ENCODE peak calls at places on chromosome 9, in ten cellular contexts. One of them, this sample, is unnamed.

GRCh38 chr9:93950619-93951601 is 4.2 kb downstream of the BARX1 start:
- DNase-seq in fibroblast of lung: peak
- DNase-seq in heart right ventricle: no peak
- DNase-seq in dorsolateral prefrontal cortex: no peak
- DNase-seq in foreskin fibroblast: peak
- DNase-seq in bronchial epithelial cell: no peak
- DNase-seq in heart left ventricle: no peak
- DNase-seq in nephron progenitor cell: peak
- DNase-seq in left lung: no peak
- DNase-seq in sigmoid colon: no peak
- DNase-seq in this sample: peak

GRCh38 chr9:105157178-105157583 is 87.3 kb upstream of the SLC44A1 start:
- DNase-seq in dorsolateral prefrontal cortex: peak
- DNase-seq in left lung: peak
- DNase-seq in heart left ventricle: peak
- DNase-seq in bronchial epithelial cell: peak
- DNase-seq in nephron progenitor cell: peak
- DNase-seq in foreskin fibroblast: peak
- DNase-seq in heart right ventricle: peak
- DNase-seq in fibroblast of lung: peak
- DNase-seq in sigmoid colon: peak
- DNase-seq in this sample: peak

GRCh38 chr9:12722131-12722530 is 28.9 kb downstream of the TYRP1 start:
- DNase-seq in heart left ventricle: no peak
- DNase-seq in nephron progenitor cell: no peak
- DNase-seq in bronchial epithelial cell: peak
- DNase-seq in fibroblast of lung: no peak
- DNase-seq in heart right ventricle: no peak
- DNase-seq in dorsolateral prefrontal cortex: no peak
- DNase-seq in sigmoid colon: no peak
- DNase-seq in foreskin fibroblast: peak
- DNase-seq in left lung: no peak
- DNase-seq in this sample: no peak

GRCh38 chr9:101524371-101524770 is 9.3 kb upstream of the RNF20 start:
- DNase-seq in dorsolateral prefrontal cortex: no peak
- DNase-seq in heart left ventricle: no peak
- DNase-seq in foreskin fibroblast: no peak
- DNase-seq in sigmoid colon: no peak
- DNase-seq in nephron progenitor cell: no peak
- DNase-seq in heart right ventricle: no peak
- DNase-seq in fibroblast of lung: no peak
- DNase-seq in bronchial epithelial cell: no peak
- DNase-seq in left lung: no peak
- DNase-seq in this sample: no peak

GRCh38 chr9:136157477-136158265 is 39.0 kb upstream of the TMEM250 start:
- DNase-seq in fibroblast of lung: no peak
- DNase-seq in left lung: no peak
- DNase-seq in nephron progenitor cell: peak
- DNase-seq in bronchial epithelial cell: no peak
- DNase-seq in foreskin fibroblast: no peak
- DNase-seq in sigmoid colon: no peak
- DNase-seq in heart right ventricle: no peak
- DNase-seq in heart left ventricle: no peak
- DNase-seq in dorsolateral prefrontal cortex: no peak
- DNase-seq in this sample: no peak

GRCh38 chr9:34993502-34994428 is 4.2 kb downstream of the DNAJB5 start:
- DNase-seq in bronchial epithelial cell: peak
- DNase-seq in foreskin fibroblast: peak
- DNase-seq in heart left ventricle: peak
- DNase-seq in left lung: peak
- DNase-seq in heart right ventricle: peak
- DNase-seq in fibroblast of lung: peak
- DNase-seq in nephron progenitor cell: no peak
- DNase-seq in sigmoid colon: peak
- DNase-seq in dorsolateral prefrontal cortex: peak
- DNase-seq in this sample: peak

GRCh38 chr9:38068616-38068865 is 486 bp downstream of the SHB start:
- DNase-seq in fibroblast of lung: peak
- DNase-seq in left lung: peak
- DNase-seq in sigmoid colon: peak
- DNase-seq in heart right ventricle: no peak
- DNase-seq in foreskin fibroblast: peak
- DNase-seq in dorsolateral prefrontal cortex: no peak
- DNase-seq in nephron progenitor cell: peak
- DNase-seq in bronchial epithelial cell: no peak
- DNase-seq in heart left ventricle: peak
- DNase-seq in this sample: peak

GRCh38 chr9:14466828-14467227 is 152.9 kb upstream of the NFIB start:
- DNase-seq in heart right ventricle: no peak
- DNase-seq in sigmoid colon: no peak
- DNase-seq in left lung: no peak
- DNase-seq in fibroblast of lung: no peak
- DNase-seq in bronchial epithelial cell: no peak
- DNase-seq in nephron progenitor cell: no peak
- DNase-seq in foreskin fibroblast: no peak
- DNase-seq in heart left ventricle: no peak
- DNase-seq in dorsolateral prefrontal cortex: no peak
- DNase-seq in this sample: no peak

GRCh38 chr9:38137342-38137741 is 68.3 kb upstream of the SHB start:
- DNase-seq in bronchial epithelial cell: no peak
- DNase-seq in left lung: no peak
- DNase-seq in heart left ventricle: no peak
- DNase-seq in foreskin fibroblast: no peak
- DNase-seq in dorsolateral prefrontal cortex: no peak
- DNase-seq in sigmoid colon: no peak
- DNase-seq in nephron progenitor cell: no peak
- DNase-seq in fibroblast of lung: no peak
- DNase-seq in heart right ventricle: no peak
- DNase-seq in this sample: no peak

GRCh38 chr9:71747572-71747971 is 20.7 kb downstream of the CEMIP2 start:
- DNase-seq in sigmoid colon: no peak
- DNase-seq in fibroblast of lung: no peak
- DNase-seq in bronchial epithelial cell: no peak
- DNase-seq in foreskin fibroblast: no peak
- DNase-seq in heart right ventricle: no peak
- DNase-seq in dorsolateral prefrontal cortex: no peak
- DNase-seq in heart left ventricle: no peak
- DNase-seq in left lung: no peak
- DNase-seq in nephron progenitor cell: no peak
- DNase-seq in this sample: no peak

GRCh38 chr9:14296462-14296861 is 17.5 kb downstream of the NFIB start:
- DNase-seq in left lung: no peak
- DNase-seq in heart left ventricle: peak
- DNase-seq in foreskin fibroblast: no peak
- DNase-seq in nephron progenitor cell: no peak
- DNase-seq in sigmoid colon: no peak
- DNase-seq in bronchial epithelial cell: no peak
- DNase-seq in dorsolateral prefrontal cortex: no peak
- DNase-seq in heart right ventricle: peak
- DNase-seq in fibroblast of lung: no peak
- DNase-seq in this sample: no peak

GRCh38 chr9:81772144-81772543 is 82.8 kb upstream of the TLE1 start:
- DNase-seq in foreskin fibroblast: no peak
- DNase-seq in dorsolateral prefrontal cortex: no peak
- DNase-seq in heart left ventricle: no peak
- DNase-seq in nephron progenitor cell: no peak
- DNase-seq in left lung: no peak
- DNase-seq in heart right ventricle: no peak
- DNase-seq in bronchial epithelial cell: no peak
- DNase-seq in fibroblast of lung: no peak
- DNase-seq in sigmoid colon: no peak
- DNase-seq in this sample: no peak

GRCh38 chr9:76302947-76303550 is 91.2 kb downstream of the RFK start:
- DNase-seq in left lung: no peak
- DNase-seq in heart left ventricle: no peak
- DNase-seq in dorsolateral prefrontal cortex: peak
- DNase-seq in foreskin fibroblast: peak
- DNase-seq in nephron progenitor cell: no peak
- DNase-seq in sigmoid colon: no peak
- DNase-seq in fibroblast of lung: peak
- DNase-seq in bronchial epithelial cell: peak
- DNase-seq in heart right ventricle: no peak
- DNase-seq in this sample: no peak

GRCh38 chr9:107833295-107833694 is 343.7 kb upstream of the KLF4 start:
- DNase-seq in heart left ventricle: no peak
- DNase-seq in dorsolateral prefrontal cortex: no peak
- DNase-seq in heart right ventricle: no peak
- DNase-seq in fibroblast of lung: peak
- DNase-seq in sigmoid colon: no peak
- DNase-seq in nephron progenitor cell: no peak
- DNase-seq in foreskin fibroblast: peak
- DNase-seq in left lung: no peak
- DNase-seq in bronchial epithelial cell: no peak
- DNase-seq in this sample: no peak

GRCh38 chr9:7342721-7343120 is 456.9 kb downstream of the DMAC1 start:
- DNase-seq in nephron progenitor cell: no peak
- DNase-seq in heart right ventricle: no peak
- DNase-seq in bronchial epithelial cell: no peak
- DNase-seq in dorsolateral prefrontal cortex: no peak
- DNase-seq in sigmoid colon: no peak
- DNase-seq in heart left ventricle: no peak
- DNase-seq in foreskin fibroblast: no peak
- DNase-seq in left lung: no peak
- DNase-seq in fibroblast of lung: no peak
- DNase-seq in this sample: no peak

GRCh38 chr9:31140316-31140715 is 1244.1 kb upstream of the ACO1 start:
- DNase-seq in foreskin fibroblast: no peak
- DNase-seq in nephron progenitor cell: no peak
- DNase-seq in left lung: no peak
- DNase-seq in sigmoid colon: no peak
- DNase-seq in dorsolateral prefrontal cortex: no peak
- DNase-seq in bronchial epithelial cell: peak
- DNase-seq in heart left ventricle: no peak
- DNase-seq in fibroblast of lung: peak
- DNase-seq in heart right ventricle: no peak
- DNase-seq in this sample: no peak

GRCh38 chr9:130471411-130472183 is 26.8 kb downstream of the ASS1 start:
- DNase-seq in fibroblast of lung: no peak
- DNase-seq in dorsolateral prefrontal cortex: no peak
- DNase-seq in sigmoid colon: no peak
- DNase-seq in left lung: no peak
- DNase-seq in foreskin fibroblast: no peak
- DNase-seq in heart left ventricle: no peak
- DNase-seq in bronchial epithelial cell: no peak
- DNase-seq in heart right ventricle: no peak
- DNase-seq in nephron progenitor cell: no peak
- DNase-seq in this sample: no peak

GRCh38 chr9:86424246-86424891 is 70.2 kb upstream of the TUT7 start:
- DNase-seq in bronchial epithelial cell: no peak
- DNase-seq in sigmoid colon: no peak
- DNase-seq in left lung: peak
- DNase-seq in fibroblast of lung: no peak
- DNase-seq in nephron progenitor cell: no peak
- DNase-seq in foreskin fibroblast: peak
- DNase-seq in dorsolateral prefrontal cortex: no peak
- DNase-seq in heart right ventricle: no peak
- DNase-seq in heart left ventricle: peak
- DNase-seq in this sample: no peak

GRCh38 chr9:14103115-14103514 is 210.8 kb downstream of the NFIB start:
- DNase-seq in dorsolateral prefrontal cortex: no peak
- DNase-seq in bronchial epithelial cell: no peak
- DNase-seq in left lung: no peak
- DNase-seq in heart right ventricle: no peak
- DNase-seq in heart left ventricle: no peak
- DNase-seq in nephron progenitor cell: no peak
- DNase-seq in foreskin fibroblast: peak
- DNase-seq in fibroblast of lung: peak
- DNase-seq in sigmoid colon: no peak
- DNase-seq in this sample: no peak

GRCh38 chr9:116152390-116152789 is 1.2 kb upstream of the PAPPA start:
- DNase-seq in nephron progenitor cell: no peak
- DNase-seq in dorsolateral prefrontal cortex: no peak
- DNase-seq in left lung: no peak
- DNase-seq in fibroblast of lung: peak
- DNase-seq in heart left ventricle: no peak
- DNase-seq in sigmoid colon: no peak
- DNase-seq in heart right ventricle: no peak
- DNase-seq in foreskin fibroblast: peak
- DNase-seq in bronchial epithelial cell: peak
- DNase-seq in this sample: no peak
- TF ChIP-seq CTCF in nephron progenitor cell: peak
- TF ChIP-seq CTCF in dorsolateral prefrontal cortex: peak
- TF ChIP-seq CTCF in left lung: peak
- TF ChIP-seq CTCF in fibroblast of lung: peak
- TF ChIP-seq CTCF in heart left ventricle: peak
- TF ChIP-seq CTCF in sigmoid colon: peak
- TF ChIP-seq CTCF in heart right ventricle: peak
- TF ChIP-seq CTCF in foreskin fibroblast: peak
- TF ChIP-seq CTCF in bronchial epithelial cell: peak
- TF ChIP-seq CTCF in this sample: no peak

GRCh38 chr9:18477719-18478118 is 3.8 kb downstream of the ADAMTSL1 start:
- DNase-seq in nephron progenitor cell: no peak
- DNase-seq in dorsolateral prefrontal cortex: no peak
- DNase-seq in heart left ventricle: no peak
- DNase-seq in heart right ventricle: no peak
- DNase-seq in fibroblast of lung: peak
- DNase-seq in left lung: no peak
- DNase-seq in bronchial epithelial cell: no peak
- DNase-seq in sigmoid colon: no peak
- DNase-seq in foreskin fibroblast: no peak
- DNase-seq in this sample: no peak
- TF ChIP-seq CTCF in nephron progenitor cell: no peak
- TF ChIP-seq CTCF in dorsolateral prefrontal cortex: no peak
- TF ChIP-seq CTCF in heart left ventricle: no peak
- TF ChIP-seq CTCF in heart right ventricle: no peak
- TF ChIP-seq CTCF in fibroblast of lung: peak
- TF ChIP-seq CTCF in left lung: no peak
- TF ChIP-seq CTCF in bronchial epithelial cell: no peak
- TF ChIP-seq CTCF in sigmoid colon: no peak
- TF ChIP-seq CTCF in foreskin fibroblast: no peak
- TF ChIP-seq CTCF in this sample: no peak

GRCh38 chr9:95155211-95155610 is 162.3 kb downstream of the FANCC start:
- DNase-seq in foreskin fibroblast: no peak
- DNase-seq in sigmoid colon: no peak
- DNase-seq in left lung: no peak
- DNase-seq in dorsolateral prefrontal cortex: no peak
- DNase-seq in fibroblast of lung: no peak
- DNase-seq in bronchial epithelial cell: no peak
- DNase-seq in heart left ventricle: no peak
- DNase-seq in nephron progenitor cell: no peak
- DNase-seq in heart right ventricle: no peak
- DNase-seq in this sample: no peak
- TF ChIP-seq CTCF in foreskin fibroblast: no peak
- TF ChIP-seq CTCF in sigmoid colon: no peak
- TF ChIP-seq CTCF in left lung: no peak
- TF ChIP-seq CTCF in dorsolateral prefrontal cortex: no peak
- TF ChIP-seq CTCF in fibroblast of lung: no peak
- TF ChIP-seq CTCF in bronchial epithelial cell: no peak
- TF ChIP-seq CTCF in heart left ventricle: no peak
- TF ChIP-seq CTCF in nephron progenitor cell: no peak
- TF ChIP-seq CTCF in heart right ventricle: no peak
- TF ChIP-seq CTCF in this sample: no peak

DNA sequence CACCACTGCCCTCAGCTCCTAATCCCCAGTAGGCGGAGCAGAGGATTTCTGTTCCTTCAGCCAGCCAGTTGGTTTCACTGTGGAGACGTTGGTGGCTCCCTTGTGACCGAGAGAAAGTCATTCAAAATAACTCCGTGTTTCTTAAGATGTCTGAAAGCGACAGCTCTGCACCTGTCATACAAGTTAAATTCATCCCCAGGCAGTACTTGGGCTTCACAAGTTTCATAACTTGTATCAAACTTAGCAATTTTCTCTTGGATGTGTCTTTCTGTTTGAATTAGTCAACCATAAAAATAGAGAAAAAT is 410 bp upstream of the CDKN2B start:
- DNase-seq in foreskin fibroblast: no peak
- DNase-seq in sigmoid colon: no peak
- DNase-seq in nephron progenitor cell: no peak
- DNase-seq in fibroblast of lung: no peak
- DNase-seq in heart right ventricle: no peak
- DNase-seq in bronchial epithelial cell: no peak
- DNase-seq in dorsolateral prefrontal cortex: no peak
- DNase-seq in heart left ventricle: no peak
- DNase-seq in left lung: no peak
- DNase-seq in this sample: no peak
- TF ChIP-seq CTCF in foreskin fibroblast: peak
- TF ChIP-seq CTCF in sigmoid colon: no peak
- TF ChIP-seq CTCF in nephron progenitor cell: no peak
- TF ChIP-seq CTCF in fibroblast of lung: peak
- TF ChIP-seq CTCF in heart right ventricle: peak
- TF ChIP-seq CTCF in bronchial epithelial cell: no peak
- TF ChIP-seq CTCF in dorsolateral prefrontal cortex: no peak
- TF ChIP-seq CTCF in heart left ventricle: no peak
- TF ChIP-seq CTCF in left lung: no peak
- TF ChIP-seq CTCF in this sample: no peak

This sample was measured in colonic mucosa.